ENCODE peak calls at places on chromosome 11, in six cellular contexts. One of them, this sample, is unnamed.

GRCh38 chr11:112085822-112086421 is 634 bp downstream of the TIMM8B start:
- DNase-seq in kidney: no peak
- DNase-seq in LNCaP clone FGC: no peak
- DNase-seq in fibroblast of pulmonary artery: peak; percentile 31
- DNase-seq in ovary: no peak
- DNase-seq in adrenal gland: peak; percentile 65
- DNase-seq in this sample: no peak

GRCh38 chr11:126083829-126084607 is 21.4 kb upstream of the CDON start:
- DNase-seq in kidney: no peak
- DNase-seq in LNCaP clone FGC: no peak
- DNase-seq in fibroblast of pulmonary artery: no peak
- DNase-seq in ovary: no peak
- DNase-seq in adrenal gland: no peak
- DNase-seq in this sample: peak; percentile 52

GRCh38 chr11:64536396-64536935 is 54.6 kb upstream of the SLC22A12 start:
- DNase-seq in kidney: peak; percentile 46
- DNase-seq in LNCaP clone FGC: no peak
- DNase-seq in fibroblast of pulmonary artery: peak; percentile 6
- DNase-seq in ovary: no peak
- DNase-seq in adrenal gland: no peak
- DNase-seq in this sample: no peak

GRCh38 chr11:36478700-36479329 is 31.3 kb downstream of the TRAF6 start:
- DNase-seq in kidney: no peak
- DNase-seq in LNCaP clone FGC: peak; percentile 36
- DNase-seq in fibroblast of pulmonary artery: peak; percentile 80
- DNase-seq in ovary: no peak
- DNase-seq in adrenal gland: peak; percentile 75
- DNase-seq in this sample: peak; percentile 58

GRCh38 chr11:65187146-65187675 is 5.5 kb downstream of the CAPN1 start:
- DNase-seq in kidney: peak; percentile 30
- DNase-seq in LNCaP clone FGC: no peak
- DNase-seq in fibroblast of pulmonary artery: no peak
- DNase-seq in ovary: no peak
- DNase-seq in adrenal gland: peak; percentile 35
- DNase-seq in this sample: no peak

GRCh38 chr11:41784513-41785335 is 325.3 kb upstream of the LRRC4C start:
- DNase-seq in kidney: no peak
- DNase-seq in LNCaP clone FGC: no peak
- DNase-seq in fibroblast of pulmonary artery: no peak
- DNase-seq in ovary: no peak
- DNase-seq in adrenal gland: no peak
- DNase-seq in this sample: no peak

GRCh38 chr11:1890856-1891830 is 552 bp downstream of the PRR33 start:
- DNase-seq in kidney: no peak
- DNase-seq in LNCaP clone FGC: no peak
- DNase-seq in fibroblast of pulmonary artery: no peak
- DNase-seq in ovary: no peak
- DNase-seq in adrenal gland: peak; percentile 52
- DNase-seq in this sample: no peak

GRCh38 chr11:60912851-60913550 is 957 bp upstream of the TMEM109 start:
- DNase-seq in kidney: no peak
- DNase-seq in LNCaP clone FGC: peak; percentile 57
- DNase-seq in fibroblast of pulmonary artery: no peak
- DNase-seq in ovary: no peak
- DNase-seq in adrenal gland: no peak
- DNase-seq in this sample: no peak

GRCh38 chr11:20467458-20468185 is 80.1 kb downstream of the PRMT3 start:
- DNase-seq in kidney: no peak
- DNase-seq in LNCaP clone FGC: no peak
- DNase-seq in fibroblast of pulmonary artery: no peak
- DNase-seq in ovary: no peak
- DNase-seq in adrenal gland: no peak
- DNase-seq in this sample: peak; percentile 41

GRCh38 chr11:27640954-27641353 is 59.3 kb downstream of the BDNF start:
- DNase-seq in kidney: no peak
- DNase-seq in LNCaP clone FGC: peak; percentile 33
- DNase-seq in fibroblast of pulmonary artery: no peak
- DNase-seq in ovary: no peak
- DNase-seq in adrenal gland: no peak
- DNase-seq in this sample: no peak

GRCh38 chr11:65766535-65766934 is 14.2 kb downstream of the AP5B1 start:
- DNase-seq in kidney: no peak
- DNase-seq in LNCaP clone FGC: no peak
- DNase-seq in fibroblast of pulmonary artery: no peak
- DNase-seq in ovary: no peak
- DNase-seq in adrenal gland: no peak
- DNase-seq in this sample: no peak

GRCh38 chr11:74676596-74676995 is 54.6 kb downstream of the CHRDL2 start:
- DNase-seq in kidney: peak; percentile 17
- DNase-seq in LNCaP clone FGC: no peak
- DNase-seq in fibroblast of pulmonary artery: no peak
- DNase-seq in ovary: no peak
- DNase-seq in adrenal gland: peak; percentile 33
- DNase-seq in this sample: no peak

GRCh38 chr11:68763181-68763721 is 11.9 kb upstream of the TESMIN start:
- DNase-seq in kidney: no peak
- DNase-seq in LNCaP clone FGC: no peak
- DNase-seq in fibroblast of pulmonary artery: no peak
- DNase-seq in ovary: no peak
- DNase-seq in adrenal gland: no peak
- DNase-seq in this sample: peak; percentile 19

GRCh38 chr11:72641900-72642814 is 32.1 kb downstream of the PDE2A start:
- DNase-seq in kidney: peak; percentile 83
- DNase-seq in LNCaP clone FGC: no peak
- DNase-seq in fibroblast of pulmonary artery: no peak
- DNase-seq in ovary: no peak
- DNase-seq in adrenal gland: no peak
- DNase-seq in this sample: peak; percentile 47

GRCh38 chr11:74773481-74773880 is 24.8 kb downstream of the RNF169 start:
- DNase-seq in kidney: no peak
- DNase-seq in LNCaP clone FGC: no peak
- DNase-seq in fibroblast of pulmonary artery: no peak
- DNase-seq in ovary: no peak
- DNase-seq in adrenal gland: no peak
- DNase-seq in this sample: no peak

GRCh38 chr11:130209128-130209932 is 49.7 kb downstream of the ST14 start:
- DNase-seq in kidney: peak; percentile 64
- DNase-seq in LNCaP clone FGC: no peak
- DNase-seq in fibroblast of pulmonary artery: no peak
- DNase-seq in ovary: peak; percentile 3
- DNase-seq in adrenal gland: peak; percentile 25
- DNase-seq in this sample: no peak

GRCh38 chr11:75986966-75987365 is 172.0 kb downstream of the UVRAG start:
- DNase-seq in kidney: no peak
- DNase-seq in LNCaP clone FGC: no peak
- DNase-seq in fibroblast of pulmonary artery: peak; percentile 35
- DNase-seq in ovary: no peak
- DNase-seq in adrenal gland: no peak
- DNase-seq in this sample: no peak

GRCh38 chr11:64767344-64768299 is 7.8 kb upstream of the PYGM start:
- DNase-seq in kidney: peak; percentile 86
- DNase-seq in LNCaP clone FGC: peak; percentile 39
- DNase-seq in fibroblast of pulmonary artery: peak; percentile 80
- DNase-seq in ovary: peak; percentile 35
- DNase-seq in adrenal gland: peak; percentile 91
- DNase-seq in this sample: peak; percentile 83

GRCh38 chr11:67411785-67412152 is 3.7 kb upstream of the CARNS1 start:
- DNase-seq in kidney: no peak
- DNase-seq in LNCaP clone FGC: no peak
- DNase-seq in fibroblast of pulmonary artery: no peak
- DNase-seq in ovary: no peak
- DNase-seq in adrenal gland: no peak
- DNase-seq in this sample: no peak

GRCh38 chr11:94134651-94135512 is 6.2 kb downstream of the PANX1 start:
- DNase-seq in kidney: peak; percentile 76
- DNase-seq in LNCaP clone FGC: no peak
- DNase-seq in fibroblast of pulmonary artery: peak; percentile 85
- DNase-seq in ovary: peak; percentile 68
- DNase-seq in adrenal gland: peak; percentile 86
- DNase-seq in this sample: no peak

GRCh38 chr11:86335131-86335768 is 33.2 kb downstream of the HIKESHI start:
- DNase-seq in kidney: no peak
- DNase-seq in LNCaP clone FGC: no peak
- DNase-seq in fibroblast of pulmonary artery: no peak
- DNase-seq in ovary: no peak
- DNase-seq in adrenal gland: no peak
- DNase-seq in this sample: no peak

GRCh38 chr11:100942016-100942415 is 187.6 kb downstream of the PGR start:
- DNase-seq in kidney: no peak
- DNase-seq in LNCaP clone FGC: peak; percentile 75
- DNase-seq in fibroblast of pulmonary artery: peak; percentile 37
- DNase-seq in ovary: no peak
- DNase-seq in adrenal gland: peak; percentile 90
- DNase-seq in this sample: no peak

GRCh38 chr11:35584321-35584720 is 33.9 kb upstream of the FJX1 start:
- DNase-seq in kidney: no peak
- DNase-seq in LNCaP clone FGC: no peak
- DNase-seq in fibroblast of pulmonary artery: peak; percentile 39
- DNase-seq in ovary: no peak
- DNase-seq in adrenal gland: no peak
- DNase-seq in this sample: no peak

GRCh38 chr11:34223021-34223813 is 117.8 kb downstream of the NAT10 start:
- DNase-seq in kidney: peak; percentile 90
- DNase-seq in LNCaP clone FGC: peak; percentile 85
- DNase-seq in fibroblast of pulmonary artery: peak; percentile 89
- DNase-seq in ovary: peak; percentile 41
- DNase-seq in adrenal gland: peak; percentile 65
- DNase-seq in this sample: no peak

GRCh38 chr11:12175694-12176241 is 65.4 kb downstream of the MICAL2 start:
- DNase-seq in kidney: no peak
- DNase-seq in LNCaP clone FGC: no peak
- DNase-seq in fibroblast of pulmonary artery: peak; percentile 89
- DNase-seq in ovary: no peak
- DNase-seq in adrenal gland: no peak
- DNase-seq in this sample: no peak

GRCh38 chr11:78652866-78653265 is 78.2 kb upstream of the NARS2 start:
- DNase-seq in kidney: no peak
- DNase-seq in LNCaP clone FGC: no peak
- DNase-seq in fibroblast of pulmonary artery: no peak
- DNase-seq in ovary: no peak
- DNase-seq in adrenal gland: peak; percentile 18
- DNase-seq in this sample: no peak

GRCh38 chr11:17145972-17146371 is 61.8 kb downstream of the PIK3C2A start:
- DNase-seq in kidney: no peak
- DNase-seq in LNCaP clone FGC: no peak
- DNase-seq in fibroblast of pulmonary artery: peak; percentile 17
- DNase-seq in ovary: no peak
- DNase-seq in adrenal gland: no peak
- DNase-seq in this sample: no peak
- TF ChIP-seq CTCF in kidney: no peak
- TF ChIP-seq CTCF in LNCaP clone FGC: no peak
- TF ChIP-seq CTCF in fibroblast of pulmonary artery: no peak
- TF ChIP-seq CTCF in ovary: no peak
- TF ChIP-seq CTCF in adrenal gland: no peak
- TF ChIP-seq CTCF in this sample: no peak

GRCh38 chr11:116424615-116425261 is 348.0 kb downstream of the BUD13 start:
- DNase-seq in kidney: no peak
- DNase-seq in LNCaP clone FGC: no peak
- DNase-seq in fibroblast of pulmonary artery: no peak
- DNase-seq in ovary: no peak
- DNase-seq in adrenal gland: no peak
- DNase-seq in this sample: no peak

GRCh38 chr11:116426761-116427160 is 346.0 kb downstream of the BUD13 start:
- DNase-seq in kidney: no peak
- DNase-seq in LNCaP clone FGC: no peak
- DNase-seq in fibroblast of pulmonary artery: no peak
- DNase-seq in ovary: no peak
- DNase-seq in adrenal gland: no peak
- DNase-seq in this sample: no peak

GRCh38 chr11:116427337-116427902 is 345.4 kb downstream of the BUD13 start:
- DNase-seq in kidney: no peak
- DNase-seq in LNCaP clone FGC: no peak
- DNase-seq in fibroblast of pulmonary artery: no peak
- DNase-seq in ovary: no peak
- DNase-seq in adrenal gland: no peak
- DNase-seq in this sample: no peak

GRCh38 chr11:116428638-116428975 is 344.2 kb downstream of the BUD13 start:
- DNase-seq in kidney: no peak
- DNase-seq in LNCaP clone FGC: no peak
- DNase-seq in fibroblast of pulmonary artery: no peak
- DNase-seq in ovary: no peak
- DNase-seq in adrenal gland: no peak
- DNase-seq in this sample: no peak

DNA sequence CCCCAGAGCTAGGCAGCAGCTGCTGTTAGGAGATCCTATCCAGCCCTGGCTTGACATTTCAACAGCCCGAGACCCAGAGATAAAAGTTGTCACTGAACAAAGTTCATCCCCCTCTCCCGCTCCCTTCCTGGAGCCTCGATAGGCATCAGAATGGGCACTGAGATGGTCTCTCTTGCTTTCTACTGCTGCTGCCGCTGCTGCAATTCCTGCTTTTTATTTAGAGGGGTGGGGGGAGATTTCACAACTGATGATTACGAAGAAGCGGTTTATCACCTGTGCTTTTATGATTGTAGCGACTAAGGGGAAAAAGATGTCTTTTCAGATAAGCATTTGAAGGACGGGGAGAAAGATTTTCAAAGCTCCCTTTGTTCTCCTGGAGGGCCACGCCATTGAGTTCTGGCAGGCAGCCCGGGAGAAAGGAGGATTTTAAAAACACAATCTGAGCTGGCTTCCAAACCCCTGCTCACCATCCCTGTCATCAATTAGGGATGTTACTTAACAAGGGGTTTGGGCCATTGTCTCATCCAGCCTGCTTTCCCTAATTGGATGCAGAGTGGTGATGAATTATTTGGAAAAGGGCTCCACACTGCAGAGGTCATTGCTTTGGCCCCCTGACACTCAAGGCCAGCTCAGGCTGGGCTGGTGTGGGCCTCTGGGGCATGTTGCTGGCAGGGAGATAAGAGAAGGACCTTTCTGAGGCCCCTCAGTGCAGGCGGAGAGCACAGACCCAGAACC is 344.7 kb downstream of the BUD13 start:
- DNase-seq in kidney: no peak
- DNase-seq in LNCaP clone FGC: no peak
- DNase-seq in fibroblast of pulmonary artery: no peak
- DNase-seq in ovary: no peak
- DNase-seq in adrenal gland: no peak
- DNase-seq in this sample: no peak
- H3K4me3 ChIP-seq in kidney: no peak overlapping the region
- H3K4me3 ChIP-seq in LNCaP clone FGC: no peak overlapping the region
- H3K4me3 ChIP-seq in fibroblast of pulmonary artery: no peak overlapping the region
- H3K4me3 ChIP-seq in ovary: no peak overlapping the region
- H3K4me3 ChIP-seq in adrenal gland: no peak overlapping the region
- H3K4me3 ChIP-seq in this sample: no peak overlapping the region

GRCh38 chr11:96012086-96012824 is 88.3 kb upstream of the MTMR2 start:
- DNase-seq in kidney: no peak
- DNase-seq in LNCaP clone FGC: peak; percentile 35
- DNase-seq in fibroblast of pulmonary artery: peak; percentile 92
- DNase-seq in ovary: no peak
- DNase-seq in adrenal gland: peak; percentile 58
- DNase-seq in this sample: peak; percentile 67
- TF ChIP-seq CTCF in kidney: peak; percentile 71
- TF ChIP-seq CTCF in LNCaP clone FGC: peak; percentile 82
- TF ChIP-seq CTCF in fibroblast of pulmonary artery: peak; percentile 95
- TF ChIP-seq CTCF in ovary: no peak
- TF ChIP-seq CTCF in adrenal gland: peak; percentile 41
- TF ChIP-seq CTCF in this sample: peak; percentile 83

GRCh38 chr11:92727769-92728168 is 241.7 kb upstream of the MTNR1B start:
- DNase-seq in kidney: no peak
- DNase-seq in LNCaP clone FGC: no peak
- DNase-seq in fibroblast of pulmonary artery: no peak
- DNase-seq in ovary: no peak
- DNase-seq in adrenal gland: no peak
- DNase-seq in this sample: no peak
- H3K4me3 ChIP-seq in kidney: no peak overlapping the region
- H3K4me3 ChIP-seq in LNCaP clone FGC: no peak overlapping the region
- H3K4me3 ChIP-seq in fibroblast of pulmonary artery: no peak overlapping the region
- H3K4me3 ChIP-seq in ovary: no peak overlapping the region
- H3K4me3 ChIP-seq in adrenal gland: no peak overlapping the region
- H3K4me3 ChIP-seq in this sample: no peak overlapping the region